ENCODE peak calls at places on chromosomes 16 and 17, in seven cellular contexts. D, N, O, G, L, F and X are unnamed samples.

GRCh38 chr16:30499284-30499683 is 26.7 kb downstream of the ITGAL start:
- DNase-seq in D (no peak), N (no peak), L (no peak), O (no peak), F (no peak), G (no peak), X (no peak)

GRCh38 chr16:769201-769769 is 8.8 kb downstream of the MSLN start:
- DNase-seq in G (no peak), L (no peak), N (no peak), D (no peak), F (no peak), O (no peak), X (no peak)

GRCh38 chr16:4624827-4625616 is 396 bp downstream of the MGRN1 start:
- DNase-seq in D (peak; percentile 84), F (peak; percentile 50), O (peak; percentile 59), L (peak; percentile 85), G (no peak), N (peak; percentile 76), X (peak; percentile 57)

GRCh38 chr16:28189237-28189636 is 22.5 kb downstream of the XPO6 start:
- DNase-seq in L (no peak), D (no peak), G (peak; percentile 40), O (no peak), N (no peak), F (no peak), X (no peak)

GRCh38 chr16:85286066-85286712 is 173.9 kb upstream of the CIBAR2 start:
- DNase-seq in L (no peak), G (no peak), N (no peak), D (peak; percentile 95), F (no peak), O (no peak), X (peak; percentile 92)

GRCh38 chr17:17693253-17693954 is 12.1 kb downstream of the RAI1 start:
- DNase-seq in O (no peak), N (peak; percentile 42), L (peak; percentile 79), G (peak; percentile 74), D (peak; percentile 84), F (no peak), X (peak; percentile 89)

GRCh38 chr17:33750943-33751701 is 458.0 kb upstream of the ASIC2 start:
- DNase-seq in N (peak; percentile 78), O (peak; percentile 24), L (peak; percentile 68), D (peak; percentile 88), G (peak; percentile 66), F (peak; percentile 52), X (peak; percentile 64)

GRCh38 chr17:71975331-71975801 is 145.5 kb upstream of the SOX9 start:
- DNase-seq in N (no peak), D (peak; percentile 68), L (peak; percentile 66), G (peak; percentile 73), O (no peak), F (no peak), X (peak; percentile 23)

GRCh38 chr17:32551186-32551955 is 64.6 kb downstream of the CDK5R1 start:
- DNase-seq in G (peak; percentile 80), D (no peak), N (no peak), O (no peak), L (no peak), F (no peak), X (no peak)

GRCh38 chr17:74599531-74599939 is 7.5 kb upstream of the CD300LD start:
- DNase-seq in D (no peak), F (no peak), N (no peak), L (no peak), G (no peak), O (no peak), X (peak; percentile 58)

GRCh38 chr17:55731586-55732250 is 9.1 kb upstream of the TMEM100 start:
- DNase-seq in D (no peak), G (no peak), L (peak; percentile 71), F (no peak), O (no peak), N (no peak), X (peak; percentile 46)

GRCh38 chr16:71709231-71709781 is 15.2 kb downstream of the PHLPP2 start:
- DNase-seq in N (no peak), G (peak; percentile 19), F (no peak), D (no peak), O (no peak), L (no peak), X (no peak)

GRCh38 chr16:86894168-86894567 is 315.8 kb downstream of the FOXL1 start:
- DNase-seq in D (no peak), F (no peak), G (no peak), N (no peak), O (no peak), L (peak; percentile 31), X (no peak)

GRCh38 chr17:40307001-40307690 is 1.8 kb upstream of the RARA start:
- DNase-seq in O (no peak), N (no peak), F (no peak), L (no peak), D (no peak), G (no peak), X (no peak)

GRCh38 chr17:38579934-38580333 is 25.8 kb downstream of the SRCIN1 start:
- DNase-seq in D (peak; percentile 86), O (no peak), L (no peak), N (peak; percentile 83), G (peak; percentile 37), F (no peak), X (peak; percentile 70)

GRCh38 chr17:40168262-40168832 is 8.9 kb upstream of the RAPGEFL1 start:
- DNase-seq in F (peak; percentile 27), O (no peak), L (no peak), N (no peak), D (no peak), G (peak; percentile 65), X (peak; percentile 74)

GRCh38 chr16:2082171-2082982 is 34.6 kb downstream of the TSC2 start:
- DNase-seq in G (no peak), D (no peak), O (no peak), N (no peak), F (no peak), L (no peak), X (no peak)

GRCh38 chr17:8384801-8385335 is 1.9 kb upstream of the RPL26 start:
- DNase-seq in F (no peak), L (no peak), D (no peak), O (no peak), N (peak; percentile 23), G (peak; percentile 73), X (no peak)

GRCh38 chr16:10339777-10340752 is 45.8 kb upstream of the ATF7IP2 start:
- DNase-seq in O (no peak), L (no peak), N (no peak), D (no peak), G (no peak), F (no peak), X (no peak)

GRCh38 chr17:79647456-79647915 is 36.6 kb upstream of the RBFOX3 start:
- DNase-seq in F (no peak), O (no peak), D (no peak), L (no peak), G (no peak), N (no peak), X (no peak)

GRCh38 chr16:30974348-30974747 is 10.7 kb upstream of the HSD3B7 start:
- DNase-seq in G (no peak), N (no peak), D (no peak), O (no peak), L (no peak), F (no peak), X (no peak)

GRCh38 chr17:67256075-67256732 is 11.2 kb upstream of the HELZ start:
- DNase-seq in F (no peak), D (no peak), G (no peak), O (no peak), L (no peak), N (no peak), X (no peak)

GRCh38 chr17:57819273-57819672 is 30.6 kb downstream of the MRPS23 start:
- DNase-seq in N (no peak), D (no peak), O (no peak), L (no peak), G (no peak), F (no peak), X (no peak)

GRCh38 chr17:36602030-36602737 is 801 bp downstream of the MRM1 start:
- DNase-seq in D (no peak), G (peak; percentile 3), L (peak; percentile 59), N (no peak), O (no peak), F (no peak), X (no peak)

GRCh38 chr17:17994271-17994670 is 21.6 kb downstream of the DRC3 start:
- DNase-seq in L (no peak), D (no peak), G (peak; percentile 35), N (peak; percentile 81), F (no peak), O (no peak), X (no peak)

GRCh38 chr16:12612598-12613101 is 191.0 kb downstream of the CPPED1 start:
- DNase-seq in L (no peak), N (no peak), G (peak; percentile 75), F (no peak), D (no peak), O (no peak), X (no peak)

GRCh38 chr17:41734139-41734948 is at the start of gene HAP1:
- DNase-seq in D (peak; percentile 86), F (no peak), L (no peak), O (no peak), G (peak; percentile 50), N (peak; percentile 78), X (no peak)

GRCh38 chr17:14044702-14045101 is 24.6 kb upstream of the COX10 start:
- DNase-seq in D (no peak), F (no peak), L (no peak), G (no peak), O (no peak), N (no peak), X (no peak)

GRCh38 chr17:17367931-17368330 is 64.8 kb downstream of the NT5M start:
- DNase-seq in L (peak; percentile 32), N (no peak), O (no peak), F (no peak), G (no peak), D (peak; percentile 43), X (no peak)

GRCh38 chr16:69513180-69513966 is 52.4 kb upstream of the NFAT5 start:
- DNase-seq in N (no peak), O (no peak), D (no peak), G (peak; percentile 93), F (no peak), L (no peak), X (no peak)

GRCh38 chr17:49890077-49890821 is 42.4 kb upstream of the TAC4 start:
- DNase-seq in L (no peak), G (no peak), D (no peak), F (no peak), O (no peak), N (peak; percentile 42), X (no peak)

GRCh38 chr17:80254396-80255241 is 6.0 kb upstream of the RNF213 start:
- DNase-seq in N (no peak), L (no peak), D (peak; percentile 47), F (peak; percentile 35), G (peak; percentile 100), O (peak; percentile 53), X (no peak)

GRCh38 chr17:34607917-34608316 is 28.5 kb downstream of the TMEM132E start:
- DNase-seq in L (no peak), D (no peak), N (peak; percentile 34), G (no peak), F (no peak), O (no peak), X (no peak)

GRCh38 chr17:81135503-81136283 is 29.6 kb upstream of the PVALEF start:
- DNase-seq in G (no peak), O (no peak), N (no peak), L (no peak), F (no peak), D (peak; percentile 94), X (no peak)

GRCh38 chr17:27559506-27559931 is 71.5 kb upstream of the LGALS9 start:
- DNase-seq in D (no peak), L (no peak), F (no peak), N (no peak), G (no peak), O (no peak), X (no peak)

GRCh38 chr16:77431131-77431670 is 3.6 kb downstream of the ADAMTS18 start:
- DNase-seq in G (peak; percentile 15), N (no peak), F (no peak), O (no peak), L (no peak), D (no peak), X (peak; percentile 62)

GRCh38 chr17:57484826-57485565 is 228.7 kb downstream of the MSI2 start:
- DNase-seq in G (no peak), N (no peak), F (no peak), D (peak; percentile 27), O (no peak), L (no peak), X (no peak)

GRCh38 chr17:17028059-17028877 is 14.0 kb upstream of the MPRIP start:
- DNase-seq in G (peak; percentile 100), D (no peak), O (no peak), L (no peak), F (no peak), N (peak; percentile 77), X (no peak)